ENCODE peak calls at places on chromosomes 5 and 9, in ten cellular contexts. A is bronchial epithelial cell, R is GM13977, S is astrocyte of the spinal cord, M is pancreas, T is cardiac fibroblast, C is neural crest cell, B is choroid plexus epithelial cell, Z is B cell, Y is heart right ventricle. E is an unnamed sample.

GRCh38 chr9:79759460-79759859 is 187.7 kb downstream of the TLE4 start:
- DNase-seq in A (peak; percentile 71), R (no peak), S (peak; percentile 57), M (no peak), T (no peak), C (no peak), B (no peak), Z (no peak), Y (no peak), E (no peak)

GRCh38 chr5:135887447-135887864 is 8.2 kb downstream of the IL9 start:
- DNase-seq in A (peak; percentile 65), R (peak; percentile 68), S (peak; percentile 68), M (peak; percentile 71), T (peak; percentile 79), C (peak; percentile 65), B (peak; percentile 81), Z (peak; percentile 67), Y (peak; percentile 27), E (peak; percentile 73)

GRCh38 chr5:56574778-56575177 is 240.6 kb upstream of the MAP3K1 start:
- DNase-seq in A (no peak), R (no peak), S (no peak), M (no peak), T (no peak), C (no peak), B (no peak), Z (no peak), Y (no peak), E (no peak)

GRCh38 chr9:17349816-17350215 is 215.0 kb downstream of the CNTLN start:
- DNase-seq in A (peak; percentile 7), R (no peak), S (peak; percentile 53), M (no peak), T (peak; percentile 20), C (no peak), B (peak; percentile 66), Z (no peak), Y (no peak), E (no peak)

GRCh38 chr5:115545065-115545882 is 699 bp upstream of the FEM1C start:
- DNase-seq in A (no peak), R (no peak), S (no peak), M (no peak), T (no peak), C (no peak), B (no peak), Z (no peak), Y (no peak), E (no peak)

GRCh38 chr9:124116683-124117363 is 105.3 kb downstream of the LHX2 start:
- DNase-seq in A (no peak), R (no peak), S (no peak), M (no peak), T (no peak), C (no peak), B (no peak), Z (no peak), Y (no peak), E (no peak)

GRCh38 chr9:130857864-130858730 is 23.0 kb downstream of the ABL1 start:
- DNase-seq in A (no peak), R (no peak), S (peak; percentile 96), M (no peak), T (peak; percentile 96), C (no peak), B (peak; percentile 90), Z (no peak), Y (peak; percentile 67), E (no peak)

GRCh38 chr9:98792096-98792490 is 4.3 kb downstream of the ANKS6 start:
- DNase-seq in A (no peak), R (no peak), S (no peak), M (no peak), T (no peak), C (no peak), B (no peak), Z (no peak), Y (no peak), E (no peak)

GRCh38 chr5:57884346-57885102 is 401.9 kb upstream of the ACTBL2 start:
- DNase-seq in A (no peak), R (no peak), S (no peak), M (no peak), T (no peak), C (no peak), B (no peak), Z (no peak), Y (no peak), E (no peak)

GRCh38 chr9:137242329-137243204 is 1.5 kb downstream of the TUBB4B start:
- DNase-seq in A (no peak), R (no peak), S (no peak), M (no peak), T (peak; percentile 10), C (no peak), B (no peak), Z (no peak), Y (no peak), E (no peak)

GRCh38 chr5:122490718-122491117 is 178.7 kb downstream of the SNCAIP start:
- DNase-seq in A (no peak), R (no peak), S (no peak), M (no peak), T (no peak), C (no peak), B (no peak), Z (no peak), Y (no peak), E (no peak)

GRCh38 chr9:64773491-64773931 is 511.5 kb downstream of the FOXD4L5 start:
- DNase-seq in A (no peak), R (peak; percentile 5), S (peak; percentile 58), M (peak; percentile 44), T (peak; percentile 0), C (no peak), B (no peak), Z (peak; percentile 45), Y (peak; percentile 7), E (peak; percentile 25)

GRCh38 chr9:82404484-82405280 is 416.1 kb downstream of the SPATA31D1 start:
- DNase-seq in A (no peak), R (no peak), S (peak; percentile 29), M (no peak), T (peak; percentile 39), C (no peak), B (peak; percentile 22), Z (no peak), Y (no peak), E (no peak)

GRCh38 chr5:61245936-61246335 is 83.7 kb upstream of the SMIM15 start:
- DNase-seq in A (peak; percentile 55), R (no peak), S (no peak), M (no peak), T (peak; percentile 5), C (no peak), B (no peak), Z (no peak), Y (no peak), E (no peak)

GRCh38 chr5:9838906-9839305 is 208.8 kb upstream of the TAS2R1 start:
- DNase-seq in A (no peak), R (no peak), S (no peak), M (no peak), T (no peak), C (no peak), B (peak; percentile 28), Z (no peak), Y (no peak), E (no peak)
- TF ChIP-seq CTCF in A (no peak), R (no peak), S (no peak), M (no peak), T (no peak), C (no peak), B (peak; percentile 11), Z (no peak), Y (no peak), E (no peak)

GRCh38 chr9:69193685-69194032 is 19.6 kb downstream of the TJP2 start:
- DNase-seq in A (no peak), R (no peak), S (no peak), M (no peak), T (no peak), C (no peak), B (no peak), Z (no peak), Y (no peak), E (no peak)
- TF ChIP-seq CTCF in A (no peak), R (no peak), S (no peak), M (no peak), T (no peak), C (no peak), B (peak; percentile 42), Z (no peak), Y (no peak), E (no peak)

DNA sequence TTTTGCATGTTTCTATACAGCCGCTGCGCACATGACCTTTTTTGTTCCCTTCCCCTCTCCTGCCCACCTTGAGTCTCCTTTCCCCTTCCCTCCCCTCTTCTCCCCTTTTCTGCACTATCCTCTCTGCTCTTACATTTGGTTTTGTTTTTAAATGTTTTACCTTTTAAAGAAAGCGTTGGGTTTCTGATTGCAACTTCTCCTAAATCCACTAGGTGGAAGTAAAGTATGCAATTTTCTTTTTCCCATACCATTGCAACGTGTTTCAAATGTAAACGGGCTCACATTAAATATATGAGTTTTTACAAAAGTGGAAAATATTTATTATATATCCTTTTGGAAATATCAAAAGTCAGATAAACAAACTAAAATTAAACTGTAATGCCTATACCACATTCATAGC is 500.9 kb downstream of the DIRAS2 start:
- DNase-seq in A (peak; percentile 37), R (peak; percentile 22), S (peak; percentile 37), M (no peak), T (peak; percentile 40), C (no peak), B (peak; percentile 52), Z (peak; percentile 48), Y (no peak), E (no peak)
- TF ChIP-seq CTCF in A (peak; percentile 40), R (peak; percentile 46), S (peak; percentile 55), M (no peak), T (peak; percentile 45), C (peak; percentile 78), B (peak; percentile 60), Z (peak; percentile 77), Y (peak; percentile 64), E (peak; percentile 59)

GRCh38 chr5:112935675-112936074 is 13.6 kb upstream of the REEP5 start:
- DNase-seq in A (no peak), R (no peak), S (no peak), M (no peak), T (peak; percentile 26), C (no peak), B (no peak), Z (no peak), Y (no peak), E (no peak)
- TF ChIP-seq CTCF in A (no peak), R (no peak), S (no peak), M (no peak), T (no peak), C (no peak), B (no peak), Z (no peak), Y (no peak), E (no peak)

DNA sequence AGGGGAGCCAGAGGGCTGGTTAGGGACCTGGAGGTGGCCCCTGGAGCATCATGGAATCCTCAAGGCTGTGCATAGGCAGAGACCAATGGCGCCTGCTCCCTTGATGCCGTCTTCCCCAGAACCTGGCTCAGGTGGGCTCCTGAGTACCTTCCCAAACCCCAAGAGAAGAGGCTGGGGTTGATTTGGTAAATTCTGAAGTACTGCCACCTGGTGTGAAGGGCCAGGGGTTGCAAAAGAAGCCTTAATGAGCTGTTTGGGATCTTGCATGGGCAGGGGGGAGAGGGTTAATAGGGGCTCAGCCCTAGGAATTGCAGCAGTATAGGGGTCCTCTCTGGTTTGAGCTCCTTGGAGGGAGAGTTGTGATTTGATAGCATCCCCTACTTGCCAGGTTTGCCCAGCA is 52.1 kb downstream of the CYSTM1 start:
- DNase-seq in A (no peak), R (no peak), S (no peak), M (no peak), T (no peak), C (no peak), B (no peak), Z (no peak), Y (no peak), E (no peak)
- TF ChIP-seq CTCF in A (no peak), R (peak; percentile 19), S (no peak), M (no peak), T (no peak), C (no peak), B (peak; percentile 0), Z (no peak), Y (no peak), E (no peak)

GRCh38 chr5:73135429-73136276 is 15.3 kb downstream of the TMEM171 start:
- DNase-seq in A (no peak), R (no peak), S (peak; percentile 50), M (no peak), T (peak; percentile 48), C (no peak), B (peak; percentile 75), Z (no peak), Y (no peak), E (peak; percentile 44)
- TF ChIP-seq CTCF in A (no peak), R (peak; percentile 18), S (peak; percentile 69), M (no peak), T (peak; percentile 49), C (peak; percentile 52), B (peak; percentile 74), Z (peak; percentile 16), Y (no peak), E (peak; percentile 58)